ENCODE peak calls at places on chromosomes 7 and 10, in ten cellular contexts. V is neural progenitor cell, Z is IMR-90, Q is SK-N-SH, C is astrocyte, O is MM.1S, K is endothelial cell of umbilical vein, U is PC-3, D is fibroblast of lung, G is colonic mucosa. B is an unnamed sample. For H3K27me3, the result is how much of the 10 kb centered on the place peaks cover.

GRCh38 chr10:21518629-21519321 is 6.7 kb downstream of the SKIDA1 start:
- DNase-seq in V (peak), G (no peak), D (peak), O (no peak), K (peak), C (peak), Q (no peak), U (peak), Z (peak), B (peak)

GRCh38 chr7:133391220-133391619 is 138.3 kb downstream of the EXOC4 start:
- DNase-seq in C (no peak), K (no peak), V (no peak), Q (no peak), U (no peak), Z (no peak), G (no peak), D (no peak), O (no peak), B (no peak)

GRCh38 chr10:63717089-63717715 is 196.0 kb downstream of the REEP3 start:
- DNase-seq in G (no peak), U (no peak), D (no peak), K (no peak), V (no peak), O (no peak), Z (no peak), C (no peak), Q (no peak), B (no peak)

GRCh38 chr10:78905015-78905939 is 163.5 kb upstream of the ZMIZ1 start:
- DNase-seq in D (no peak), G (peak), Z (no peak), V (no peak), U (no peak), K (no peak), Q (no peak), C (no peak), O (no peak), B (no peak)

GRCh38 chr10:2619472-2619871 is 447.9 kb upstream of the PFKP start:
- DNase-seq in D (no peak), V (peak), K (no peak), O (no peak), U (peak), Q (peak), G (no peak), Z (no peak), C (no peak), B (no peak)

GRCh38 chr10:76874151-76874550 is 763.5 kb downstream of the KCNMA1 start:
- DNase-seq in V (no peak), C (no peak), O (no peak), D (peak), Z (no peak), G (no peak), K (no peak), Q (no peak), U (peak), B (peak)

GRCh38 chr7:124667312-124667711 is 98.3 kb downstream of the GPR37 start:
- DNase-seq in K (no peak), O (no peak), V (no peak), U (no peak), Z (peak), Q (no peak), G (no peak), C (peak), D (peak), B (no peak)

GRCh38 chr7:23234569-23235296 is 11.8 kb upstream of the GPNMB start:
- DNase-seq in K (no peak), D (no peak), V (no peak), G (no peak), Q (no peak), C (no peak), U (no peak), Z (no peak), O (peak), B (no peak)

GRCh38 chr10:28838908-28839307 is 161.6 kb downstream of the BAMBI start:
- DNase-seq in D (peak), G (peak), O (no peak), Z (peak), C (peak), K (peak), U (peak), V (no peak), Q (no peak), B (no peak)

GRCh38 chr10:98101366-98101765 is 33.1 kb upstream of the R3HCC1L start:
- DNase-seq in C (no peak), K (no peak), D (peak), V (no peak), O (no peak), U (no peak), Z (no peak), G (no peak), Q (no peak), B (no peak)

GRCh38 chr10:72298774-72299519 is 25.2 kb downstream of the DDIT4 start:
- DNase-seq in V (no peak), G (no peak), D (no peak), O (no peak), C (no peak), K (no peak), Z (no peak), Q (no peak), U (no peak), B (no peak)

GRCh38 chr7:148142660-148143248 is 447.8 kb upstream of the C7orf33 start:
- DNase-seq in U (peak), Z (peak), O (peak), V (peak), C (no peak), D (no peak), Q (peak), K (no peak), G (peak), B (peak)

GRCh38 chr10:96995851-96996250 is 163.8 kb downstream of the LCOR start:
- DNase-seq in K (peak), Z (peak), D (peak), V (no peak), Q (no peak), G (no peak), C (peak), O (no peak), U (peak), B (peak)

GRCh38 chr7:42611961-42612360 is 299.9 kb downstream of the C7orf25 start:
- DNase-seq in U (no peak), D (peak), V (no peak), K (no peak), Z (no peak), O (peak), C (peak), Q (no peak), G (no peak), B (no peak)

GRCh38 chr10:45001382-45002148 is 842 bp downstream of the ZNF22 start:
- DNase-seq in O (peak), U (peak), Z (peak), K (peak), D (peak), G (peak), C (peak), V (peak), Q (peak), B (peak)
- H3K9ac ChIP-seq in O (peak), U (peak), Z (peak), K (peak), D (peak), G (peak), C (peak), V (no peak), Q (peak), B (peak)

DNA sequence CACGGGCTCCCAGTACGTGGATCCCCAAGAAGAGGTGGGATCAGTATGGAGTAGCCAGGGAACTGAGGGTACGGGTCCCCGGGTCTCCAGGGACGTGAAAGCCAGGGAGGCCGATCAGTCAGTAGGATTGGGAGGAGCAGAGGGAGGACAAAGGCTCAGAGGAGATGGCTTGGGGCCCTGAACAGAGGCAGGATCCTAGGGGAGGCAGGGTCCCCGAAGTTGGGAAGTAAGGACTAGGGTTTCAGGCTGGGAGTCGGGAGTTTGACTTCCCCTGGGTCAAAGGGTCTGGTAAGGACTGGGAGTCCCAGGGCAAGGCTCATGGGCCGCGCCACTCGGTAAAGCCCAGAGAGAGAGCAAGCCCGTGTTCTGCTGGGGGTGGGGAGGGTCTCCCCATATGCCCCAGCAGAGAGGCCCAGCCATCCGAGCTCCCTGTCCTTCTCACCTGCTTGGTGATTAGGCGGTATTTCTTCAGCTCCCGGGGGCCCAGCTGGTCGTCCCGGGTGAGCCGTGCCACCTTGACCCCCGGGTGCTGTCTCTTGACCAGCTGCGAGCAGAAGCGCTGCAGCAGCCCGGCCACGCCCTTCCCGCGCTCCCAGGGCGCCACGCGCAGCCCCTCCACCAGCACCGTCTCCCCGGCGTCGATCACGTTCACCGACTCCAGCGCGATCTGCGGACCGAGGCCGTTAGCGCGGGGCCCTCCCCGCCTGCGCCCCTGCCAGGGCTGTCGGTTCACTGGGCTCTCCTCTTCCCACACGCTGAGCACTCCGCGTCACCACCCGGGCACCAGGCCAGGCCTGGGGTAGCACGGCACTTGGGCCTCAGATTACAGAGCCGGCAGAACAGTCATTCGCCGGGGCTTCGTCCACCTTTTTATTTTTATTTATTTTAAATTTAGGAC is 7.0 kb downstream of the NAT16 start:
- DNase-seq in G (peak), U (peak), Q (peak), D (peak), Z (peak), C (no peak), K (peak), O (no peak), V (no peak), B (peak)
- H3K27me3 ChIP-seq in G (half or more), U (under half), Q (under half), D (half or more), Z (half or more), C (half or more), K (half or more), O (half or more), V (half or more), B (under half)

GRCh38 chr10:1074063-1074747 is 18.0 kb downstream of the WDR37 start:
- DNase-seq in K (no peak), Z (no peak), D (no peak), V (no peak), Q (no peak), C (no peak), G (no peak), O (no peak), U (no peak), B (no peak)
- TF ChIP-seq CTCF in K (peak), Z (no peak), D (no peak), V (no peak), Q (no peak), C (no peak), G (no peak), O (no peak), U (no peak), B (peak)

GRCh38 chr7:138726288-138726687 is 25.1 kb upstream of the SVOPL start:
- DNase-seq in C (no peak), V (no peak), D (no peak), U (peak), Z (no peak), Q (peak), K (no peak), G (no peak), O (no peak), B (no peak)
- H3K9ac ChIP-seq in C (no peak), V (no peak), D (no peak), U (no peak), Z (no peak), Q (no peak), K (no peak), G (no peak), O (no peak), B (no peak)

DNA sequence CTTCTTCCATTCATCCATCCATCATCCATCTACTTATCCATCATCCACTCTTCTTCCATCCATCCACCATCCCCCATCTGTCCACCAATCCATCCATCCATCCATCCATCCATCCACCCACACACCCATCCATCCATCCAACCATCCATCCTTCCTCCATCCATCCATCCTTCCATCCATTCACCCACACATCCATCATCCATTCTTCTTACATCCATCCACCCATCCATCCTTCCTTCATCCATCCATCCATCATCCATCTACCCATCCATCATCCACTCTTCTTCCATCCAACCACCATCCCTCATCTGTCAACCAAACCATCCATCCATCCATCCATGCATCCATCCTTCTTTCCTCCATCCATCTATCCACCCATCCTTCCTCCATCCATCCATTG is 429.3 kb downstream of the DNAJB6 start:
- DNase-seq in O (no peak), V (no peak), Z (no peak), C (no peak), Q (no peak), D (no peak), G (no peak), U (no peak), K (no peak), B (no peak)
- H3K27me3 ChIP-seq in O (under half), V (under half), Z (under half), C (under half), Q (under half), D (under half), G (under half), U (under half), K (under half), B (under half)

GRCh38 chr10:93080350-93081046 is 6.8 kb downstream of the CYP26A1 start:
- DNase-seq in Z (peak), D (peak), Q (peak), K (no peak), V (peak), C (peak), O (peak), G (peak), U (peak), B (no peak)
- TF ChIP-seq CTCF in Z (peak), D (peak), Q (peak), K (peak), V (peak), C (peak), O (peak), G (peak), U (peak), B (peak)

GRCh38 chr7:66629222-66629658 is 559 bp downstream of the KCTD7 start:
- DNase-seq in Q (no peak), Z (no peak), D (no peak), G (no peak), V (peak), K (peak), C (no peak), O (no peak), U (no peak), B (no peak)
- H3K9ac ChIP-seq in Q (peak), Z (peak), D (peak), G (no peak), V (peak), K (peak), C (peak), O (peak), U (peak), B (no peak)

GRCh38 chr7:137094-137861 is 55.1 kb upstream of the FAM20C start:
- DNase-seq in V (no peak), Q (no peak), U (no peak), D (no peak), G (no peak), O (no peak), C (no peak), Z (no peak), K (no peak), B (no peak)
- H3K27me3 ChIP-seq in V (under half), Q (under half), U (under half), D (under half), G (under half), O (under half), C (under half), Z (under half), K (under half), B (under half)

GRCh38 chr7:155544485-155544884 is 1.9 kb downstream of the CNPY1 start:
- DNase-seq in V (no peak), U (no peak), O (no peak), Q (no peak), Z (no peak), K (no peak), C (no peak), G (no peak), D (no peak), B (no peak)

GRCh38 chr7:155547161-155547791 is 917 bp upstream of the CNPY1 start:
- DNase-seq in Z (no peak), V (no peak), Q (no peak), U (no peak), C (no peak), K (no peak), O (no peak), G (no peak), D (no peak), B (no peak)

GRCh38 chr7:155543926-155544325 is 2.4 kb downstream of the CNPY1 start:
- DNase-seq in O (no peak), U (no peak), G (no peak), Z (no peak), Q (no peak), K (no peak), C (no peak), D (no peak), V (no peak), B (no peak)

GRCh38 chr7:155543011-155543881 is 3.1 kb downstream of the CNPY1 start:
- DNase-seq in Z (peak), V (no peak), Q (no peak), C (peak), D (peak), K (no peak), O (no peak), U (no peak), G (no peak), B (no peak)

DNA sequence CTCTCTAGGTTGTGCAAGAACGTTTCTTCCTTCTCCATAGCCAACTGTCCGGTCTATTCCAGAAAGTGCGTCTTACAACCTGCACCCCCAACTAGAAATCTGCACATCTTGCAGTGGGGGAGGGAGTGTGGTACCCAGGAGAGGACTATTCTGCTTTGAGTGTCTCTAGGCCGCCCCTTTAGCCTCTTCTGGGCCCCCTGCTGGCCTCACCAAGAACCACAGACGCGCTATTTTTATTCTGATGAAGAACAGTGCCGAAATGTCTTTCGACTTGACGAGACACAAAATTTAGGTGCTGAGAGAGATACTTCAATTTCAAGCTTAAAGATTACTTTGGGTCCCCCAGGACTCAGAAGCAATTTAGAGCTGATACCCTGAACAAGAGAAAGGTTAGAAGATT is 1.0 kb downstream of the CNPY1 start:
- DNase-seq in Q (no peak), O (no peak), D (no peak), U (no peak), C (no peak), G (no peak), K (no peak), V (no peak), Z (no peak), B (no peak)
- TF ChIP-seq CTCF in Q (peak), O (peak), D (no peak), U (peak), C (no peak), G (no peak), K (no peak), V (peak), Z (peak), B (peak)

GRCh38 chr7:135602304-135602703 is 44.6 kb downstream of the NUP205 start:
- DNase-seq in U (no peak), V (no peak), C (peak), G (no peak), D (peak), O (no peak), Q (no peak), Z (peak), K (no peak), B (peak)
- H3K9ac ChIP-seq in U (no peak), V (no peak), C (no peak), G (no peak), D (no peak), O (no peak), Q (no peak), Z (no peak), K (no peak), B (no peak)